ENCODE peak calls at places on chromosomes 7 and 10, in ten cellular contexts. One of them, this sample, is unnamed.

GRCh38 chr7:3063016-3063753 is 19.5 kb upstream of the CARD11 start:
- DNase-seq in fibroblast of the aortic adventitia: no peak
- DNase-seq in ELR: no peak
- DNase-seq in neural progenitor cell: no peak
- DNase-seq in AG20443: no peak
- DNase-seq in activated B cell treated with CpG ODN at 0.5 μM for 24 hours: peak; percentile 25
- DNase-seq in HL-60: no peak
- DNase-seq in central memory CD4-positive, alpha-beta T cell: peak; percentile 59
- DNase-seq in coronary artery: no peak
- DNase-seq in CD8-positive, alpha-beta memory T cell: peak; percentile 79
- DNase-seq in this sample: no peak

GRCh38 chr10:109898666-109899577 is 24.4 kb downstream of the XPNPEP1 start:
- DNase-seq in fibroblast of the aortic adventitia: peak; percentile 80
- DNase-seq in ELR: no peak
- DNase-seq in neural progenitor cell: no peak
- DNase-seq in AG20443: peak; percentile 53
- DNase-seq in activated B cell treated with CpG ODN at 0.5 μM for 24 hours: no peak
- DNase-seq in HL-60: no peak
- DNase-seq in central memory CD4-positive, alpha-beta T cell: no peak
- DNase-seq in coronary artery: no peak
- DNase-seq in CD8-positive, alpha-beta memory T cell: no peak
- DNase-seq in this sample: no peak

GRCh38 chr7:150435047-150435389 is 15.4 kb upstream of the GIMAP8 start:
- DNase-seq in fibroblast of the aortic adventitia: no peak
- DNase-seq in ELR: no peak
- DNase-seq in neural progenitor cell: no peak
- DNase-seq in AG20443: no peak
- DNase-seq in activated B cell treated with CpG ODN at 0.5 μM for 24 hours: no peak
- DNase-seq in HL-60: peak; percentile 32
- DNase-seq in central memory CD4-positive, alpha-beta T cell: no peak
- DNase-seq in coronary artery: no peak
- DNase-seq in CD8-positive, alpha-beta memory T cell: no peak
- DNase-seq in this sample: no peak

GRCh38 chr7:4239991-4240812 is 441.9 kb upstream of the FOXK1 start:
- DNase-seq in fibroblast of the aortic adventitia: no peak
- DNase-seq in ELR: no peak
- DNase-seq in neural progenitor cell: peak; percentile 19
- DNase-seq in AG20443: no peak
- DNase-seq in activated B cell treated with CpG ODN at 0.5 μM for 24 hours: no peak
- DNase-seq in HL-60: no peak
- DNase-seq in central memory CD4-positive, alpha-beta T cell: no peak
- DNase-seq in coronary artery: no peak
- DNase-seq in CD8-positive, alpha-beta memory T cell: no peak
- DNase-seq in this sample: no peak

GRCh38 chr10:110739811-110740271 is 95.7 kb downstream of the RBM20 start:
- DNase-seq in fibroblast of the aortic adventitia: no peak
- DNase-seq in ELR: peak; percentile 29
- DNase-seq in neural progenitor cell: no peak
- DNase-seq in AG20443: no peak
- DNase-seq in activated B cell treated with CpG ODN at 0.5 μM for 24 hours: no peak
- DNase-seq in HL-60: no peak
- DNase-seq in central memory CD4-positive, alpha-beta T cell: no peak
- DNase-seq in coronary artery: no peak
- DNase-seq in CD8-positive, alpha-beta memory T cell: no peak
- DNase-seq in this sample: no peak

GRCh38 chr10:33086100-33086499 is 128.1 kb upstream of the ITGB1 start:
- DNase-seq in fibroblast of the aortic adventitia: no peak
- DNase-seq in ELR: no peak
- DNase-seq in neural progenitor cell: no peak
- DNase-seq in AG20443: no peak
- DNase-seq in activated B cell treated with CpG ODN at 0.5 μM for 24 hours: no peak
- DNase-seq in HL-60: no peak
- DNase-seq in central memory CD4-positive, alpha-beta T cell: no peak
- DNase-seq in coronary artery: no peak
- DNase-seq in CD8-positive, alpha-beta memory T cell: no peak
- DNase-seq in this sample: no peak

GRCh38 chr7:14988941-14989340 is 86.4 kb upstream of the DGKB start:
- DNase-seq in fibroblast of the aortic adventitia: peak; percentile 45
- DNase-seq in ELR: no peak
- DNase-seq in neural progenitor cell: no peak
- DNase-seq in AG20443: peak; percentile 23
- DNase-seq in activated B cell treated with CpG ODN at 0.5 μM for 24 hours: no peak
- DNase-seq in HL-60: no peak
- DNase-seq in central memory CD4-positive, alpha-beta T cell: no peak
- DNase-seq in coronary artery: no peak
- DNase-seq in CD8-positive, alpha-beta memory T cell: no peak
- DNase-seq in this sample: no peak

GRCh38 chr7:42993038-42993437 is 60.9 kb downstream of the MRPL32 start:
- DNase-seq in fibroblast of the aortic adventitia: no peak
- DNase-seq in ELR: no peak
- DNase-seq in neural progenitor cell: peak; percentile 81
- DNase-seq in AG20443: no peak
- DNase-seq in activated B cell treated with CpG ODN at 0.5 μM for 24 hours: no peak
- DNase-seq in HL-60: no peak
- DNase-seq in central memory CD4-positive, alpha-beta T cell: no peak
- DNase-seq in coronary artery: no peak
- DNase-seq in CD8-positive, alpha-beta memory T cell: no peak
- DNase-seq in this sample: peak; percentile 35

GRCh38 chr10:16699435-16699834 is 117.8 kb downstream of the RSU1 start:
- DNase-seq in fibroblast of the aortic adventitia: no peak
- DNase-seq in ELR: no peak
- DNase-seq in neural progenitor cell: peak; percentile 77
- DNase-seq in AG20443: no peak
- DNase-seq in activated B cell treated with CpG ODN at 0.5 μM for 24 hours: no peak
- DNase-seq in HL-60: no peak
- DNase-seq in central memory CD4-positive, alpha-beta T cell: no peak
- DNase-seq in coronary artery: no peak
- DNase-seq in CD8-positive, alpha-beta memory T cell: no peak
- DNase-seq in this sample: no peak

GRCh38 chr10:132211246-132211645 is 24.5 kb downstream of the DPYSL4 start:
- DNase-seq in fibroblast of the aortic adventitia: no peak
- DNase-seq in ELR: no peak
- DNase-seq in neural progenitor cell: no peak
- DNase-seq in AG20443: no peak
- DNase-seq in activated B cell treated with CpG ODN at 0.5 μM for 24 hours: no peak
- DNase-seq in HL-60: no peak
- DNase-seq in central memory CD4-positive, alpha-beta T cell: no peak
- DNase-seq in coronary artery: no peak
- DNase-seq in CD8-positive, alpha-beta memory T cell: no peak
- DNase-seq in this sample: no peak

GRCh38 chr7:11461999-11462398 is 370.0 kb downstream of the THSD7A start:
- DNase-seq in fibroblast of the aortic adventitia: no peak
- DNase-seq in ELR: no peak
- DNase-seq in neural progenitor cell: no peak
- DNase-seq in AG20443: no peak
- DNase-seq in activated B cell treated with CpG ODN at 0.5 μM for 24 hours: no peak
- DNase-seq in HL-60: no peak
- DNase-seq in central memory CD4-positive, alpha-beta T cell: no peak
- DNase-seq in coronary artery: no peak
- DNase-seq in CD8-positive, alpha-beta memory T cell: no peak
- DNase-seq in this sample: no peak